ENCODE peak calls at places on chromosomes 16 and 17, in six cellular contexts. D is heart left ventricle; X is thoracic aorta; U is fibroblast of lung; C is CD8-positive, alpha-beta T cell; R is uterus. I is an unnamed sample. For H3K4me1 and H3K36me3, the result is how much of the 10 kb centered on the place peaks cover.

GRCh38 chr17:21094298-21094704 is 32.5 kb upstream of the DHRS7B start:
- DNase-seq in C (no peak), R (no peak), U (no peak), X (no peak), D (no peak), I (no peak)

GRCh38 chr16:52254753-52255152 is 292.2 kb downstream of the TOX3 start:
- DNase-seq in U (peak), D (no peak), R (no peak), C (no peak), X (no peak), I (no peak)

GRCh38 chr16:23316634-23317265 is 14.6 kb downstream of the SCNN1B start:
- DNase-seq in X (no peak), C (no peak), U (no peak), R (no peak), D (no peak), I (no peak)

GRCh38 chr17:40621019-40621418 is 26.6 kb downstream of the SMARCE1 start:
- DNase-seq in R (no peak), C (no peak), D (no peak), U (no peak), X (no peak), I (no peak)

GRCh38 chr16:84931107-84931494 is 80.2 kb downstream of the ZDHHC7 start:
- DNase-seq in X (no peak), U (no peak), C (no peak), D (no peak), R (no peak), I (no peak)

GRCh38 chr17:77834170-77835115 is 124.1 kb upstream of the TNRC6C start:
- DNase-seq in U (peak), C (peak), R (peak), X (peak), D (peak), I (peak)

GRCh38 chr16:56181401-56181800 is 9.9 kb upstream of the GNAO1 start:
- DNase-seq in D (no peak), C (no peak), X (no peak), U (no peak), R (no peak), I (no peak)

GRCh38 chr17:81870155-81870977 is 771 bp downstream of the ARHGDIA start:
- DNase-seq in D (peak), U (peak), R (peak), X (no peak), C (no peak), I (peak)

GRCh38 chr17:9971991-9972390 is 66.9 kb upstream of the RCVRN start:
- DNase-seq in C (no peak), R (peak), X (no peak), D (peak), U (peak), I (no peak)

GRCh38 chr16:29024280-29024679 is 39.4 kb downstream of the LAT start:
- DNase-seq in C (no peak), R (no peak), U (no peak), D (no peak), X (no peak), I (no peak)

GRCh38 chr16:3774156-3774767 is 56.9 kb upstream of the TRAP1 start:
- DNase-seq in X (no peak), D (peak), R (peak), C (no peak), U (peak), I (peak)

GRCh38 chr17:14299261-14300093 is 1.4 kb upstream of the HS3ST3B1 start:
- DNase-seq in R (no peak), U (peak), D (peak), C (no peak), X (no peak), I (no peak)
- H3K4me1 ChIP-seq in R (under half), U (under half), D (under half), C (under half), X (under half), I (under half)

GRCh38 chr17:66518677-66519076 is 216.3 kb downstream of the PRKCA start:
- DNase-seq in X (no peak), C (no peak), D (no peak), U (no peak), R (no peak), I (no peak)
- H3K36me3 ChIP-seq in X (under half), C (under half), D (under half), U (under half), R (under half), I (under half)

GRCh38 chr17:47741109-47741792 is 8.2 kb downstream of the TBX21 start:
- DNase-seq in D (no peak), R (no peak), C (no peak), U (no peak), X (no peak), I (no peak)

GRCh38 chr17:47739150-47739549 is 6.1 kb downstream of the TBX21 start:
- DNase-seq in R (no peak), D (no peak), X (no peak), U (no peak), C (no peak), I (no peak)

GRCh38 chr17:47735536-47736011 is 2.5 kb downstream of the TBX21 start:
- DNase-seq in U (no peak), R (no peak), D (no peak), C (no peak), X (no peak), I (no peak)

GRCh38 chr17:47736501-47737211 is 3.6 kb downstream of the TBX21 start:
- DNase-seq in D (no peak), C (no peak), U (no peak), R (no peak), X (no peak), I (peak)

GRCh38 chr17:47738178-47738577 is 5.1 kb downstream of the TBX21 start:
- DNase-seq in U (no peak), X (no peak), R (no peak), C (no peak), D (no peak), I (no peak)
- H3K4me1 ChIP-seq in U (under half), X (under half), R (under half), C (under half), D (under half), I (under half)

GRCh38 chr17:75503337-75503950 is 11.9 kb downstream of the CASKIN2 start:
- DNase-seq in R (no peak), C (no peak), D (no peak), U (no peak), X (no peak), I (no peak)
- H3K36me3 ChIP-seq in R (under half), C (under half), D (half or more), U (under half), X (under half), I (half or more)

DNA sequence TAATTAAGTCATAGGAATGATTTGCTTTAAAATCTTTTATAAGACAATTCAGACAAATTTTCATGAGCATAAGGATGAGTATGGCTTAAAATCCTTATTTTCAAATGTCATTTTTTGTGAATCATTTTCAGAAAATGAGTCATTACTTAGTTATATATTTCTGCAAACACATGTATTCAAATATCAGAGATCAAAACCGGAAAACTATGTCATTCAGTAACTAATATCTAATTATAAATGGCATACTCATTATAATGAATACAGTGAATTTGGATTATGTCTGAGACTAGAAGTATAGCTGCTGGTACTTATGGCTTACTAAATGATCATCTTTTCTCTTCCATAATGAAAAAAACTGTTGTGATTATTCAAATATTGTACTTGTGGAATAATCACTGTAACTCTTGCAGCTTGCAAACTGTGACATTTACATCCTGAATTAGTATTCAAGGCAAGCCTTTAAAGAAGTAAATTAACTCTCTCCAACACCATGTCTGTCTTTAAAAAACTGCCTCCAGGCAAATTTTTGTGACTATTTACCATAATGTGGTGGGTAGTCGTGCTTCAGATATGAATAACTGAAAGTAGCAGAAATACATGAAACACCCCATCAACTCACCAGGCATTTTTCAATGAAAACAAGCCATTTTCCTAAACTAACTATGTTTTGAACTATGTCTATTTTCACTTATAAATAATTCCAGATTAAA is 217.6 kb upstream of the PSMD7 start:
- DNase-seq in X (no peak), R (no peak), D (no peak), C (no peak), U (no peak), I (no peak)
- H3K4me1 ChIP-seq in X (under half), R (under half), D (under half), C (under half), U (under half), I (under half)

DNA sequence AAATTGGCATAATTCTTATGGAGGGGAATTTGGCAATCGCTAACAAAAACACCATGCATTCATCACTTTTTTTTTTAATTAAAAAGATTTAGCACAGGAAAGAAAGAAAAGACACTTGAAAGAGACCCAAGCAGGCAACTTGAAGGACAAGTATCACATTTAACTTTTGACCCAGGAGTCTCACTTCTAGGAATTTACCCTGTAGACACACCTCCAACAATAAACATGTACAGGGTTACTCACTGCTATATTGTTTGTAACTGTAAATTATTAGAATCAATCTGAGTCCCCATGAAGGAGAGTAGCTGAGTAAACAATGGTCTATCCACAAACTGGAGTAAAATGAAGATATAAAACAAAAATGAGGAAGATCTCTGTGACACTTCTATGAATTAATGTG is 10.1 kb downstream of the KIAA0753 start:
- DNase-seq in R (no peak), X (no peak), C (no peak), U (no peak), D (no peak), I (no peak)
- H3K36me3 ChIP-seq in R (under half), X (under half), C (under half), U (under half), D (half or more), I (under half)

GRCh38 chr17:2263183-2263954 is 40.2 kb downstream of the SMG6 start:
- DNase-seq in U (peak), C (no peak), X (no peak), D (no peak), R (peak), I (no peak)

GRCh38 chr17:2264023-2264860 is 39.3 kb downstream of the SMG6 start:
- DNase-seq in X (no peak), C (no peak), R (peak), D (no peak), U (peak), I (no peak)

GRCh38 chr17:2266865-2267228 is 36.7 kb downstream of the SMG6 start:
- DNase-seq in X (no peak), D (no peak), C (no peak), U (no peak), R (no peak), I (no peak)

GRCh38 chr17:2267354-2267753 is 36.2 kb downstream of the SMG6 start:
- DNase-seq in U (no peak), X (no peak), D (no peak), R (no peak), C (no peak), I (no peak)

DNA sequence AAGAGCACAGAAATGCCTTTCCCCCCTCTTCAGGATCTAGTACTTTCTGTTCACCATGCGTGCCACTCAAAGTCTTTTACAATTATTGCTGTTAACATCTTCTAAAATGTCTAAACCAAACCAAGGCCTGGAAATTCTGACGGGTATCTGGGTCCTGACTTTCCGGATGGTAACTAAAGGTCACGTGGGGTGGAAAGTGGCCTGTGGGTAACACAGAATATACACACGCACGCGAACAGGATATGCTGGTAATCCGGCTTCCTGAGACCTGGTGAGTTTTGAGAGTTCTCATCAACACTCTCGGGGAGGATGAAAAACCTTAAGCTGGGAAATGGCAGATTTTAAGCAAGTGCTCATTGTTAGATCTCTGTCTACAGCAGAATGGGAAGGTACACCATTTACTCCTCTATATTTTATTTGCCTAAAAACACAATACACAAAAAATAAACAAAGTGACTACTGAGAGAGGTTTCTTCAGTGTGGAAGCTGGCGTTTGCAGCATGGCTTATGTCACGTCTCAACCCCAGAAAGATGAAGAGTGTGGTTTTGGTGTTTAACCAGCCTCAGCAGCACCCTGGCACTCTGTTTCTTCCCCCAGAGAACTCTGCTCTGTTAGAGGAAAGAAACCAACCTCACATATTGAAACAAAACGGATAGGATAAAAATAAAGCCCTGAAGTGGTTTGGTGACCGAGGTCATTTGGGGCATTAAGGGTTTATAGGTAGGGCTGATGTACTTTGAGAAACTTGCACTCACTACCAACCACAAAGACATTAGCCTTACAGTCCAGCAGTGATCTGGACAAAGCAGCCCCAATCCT is 37.3 kb downstream of the SMG6 start:
- DNase-seq in R (no peak), C (peak), D (no peak), X (no peak), U (no peak), I (no peak)
- H3K4me1 ChIP-seq in R (under half), C (half or more), D (under half), X (under half), U (under half), I (under half)

GRCh38 chr17:15978606-15979005 is 20.9 kb downstream of the ZSWIM7 start:
- DNase-seq in C (no peak), U (no peak), D (no peak), R (no peak), X (no peak), I (no peak)

GRCh38 chr17:15977894-15978293 is 21.6 kb downstream of the ZSWIM7 start:
- DNase-seq in D (no peak), C (no peak), R (no peak), U (no peak), X (no peak), I (no peak)

GRCh38 chr17:15981208-15981607 is 18.3 kb downstream of the ZSWIM7 start:
- DNase-seq in U (no peak), R (no peak), C (no peak), X (no peak), D (no peak), I (no peak)

DNA sequence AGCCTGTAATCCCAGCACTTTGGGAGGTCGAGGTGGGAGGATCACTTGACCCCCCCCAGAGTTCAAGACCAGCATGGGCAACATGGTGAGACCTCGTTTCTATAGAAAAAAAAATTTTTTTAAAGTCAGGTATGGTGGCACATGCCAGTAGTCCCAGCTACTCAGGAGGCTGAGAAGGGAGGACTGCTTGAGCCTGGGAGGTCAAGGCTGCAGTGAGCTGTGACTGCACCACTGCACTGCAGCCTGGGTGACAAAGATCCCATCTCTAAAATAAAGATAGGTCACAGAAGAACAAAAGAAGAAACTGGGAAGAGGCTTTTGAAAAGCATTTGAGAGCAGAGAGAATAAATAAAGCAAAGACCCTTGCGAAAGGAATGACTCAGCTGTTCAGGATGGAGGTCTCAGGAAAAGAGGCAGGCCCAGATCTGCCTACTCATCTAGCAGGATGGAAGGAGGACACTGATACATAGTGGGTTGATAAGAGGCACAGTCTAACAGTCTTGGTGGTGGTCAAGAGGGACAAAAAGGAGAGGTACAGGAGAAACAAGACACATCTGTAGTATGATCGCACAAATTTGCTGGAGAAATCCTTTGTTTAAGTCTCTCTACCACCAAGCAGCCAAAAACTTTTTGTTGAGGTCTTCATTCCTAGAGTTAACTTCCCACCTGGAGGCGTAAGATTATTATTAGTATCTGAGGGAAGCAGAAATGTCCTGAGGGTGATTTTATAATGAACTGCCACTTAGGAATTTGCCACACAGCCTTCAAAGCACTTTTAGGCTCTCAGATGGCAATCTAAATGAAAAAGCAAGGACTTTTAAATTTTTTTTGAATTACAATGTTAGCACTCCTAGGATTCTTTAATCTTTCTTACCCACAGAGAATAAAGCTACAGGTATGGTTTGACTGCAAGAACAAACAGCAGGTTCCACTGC is 17.6 kb downstream of the ZSWIM7 start:
- DNase-seq in D (no peak), R (no peak), X (no peak), U (peak), C (no peak), I (no peak)
- H3K36me3 ChIP-seq in D (half or more), R (under half), X (under half), U (under half), C (under half), I (under half)

DNA sequence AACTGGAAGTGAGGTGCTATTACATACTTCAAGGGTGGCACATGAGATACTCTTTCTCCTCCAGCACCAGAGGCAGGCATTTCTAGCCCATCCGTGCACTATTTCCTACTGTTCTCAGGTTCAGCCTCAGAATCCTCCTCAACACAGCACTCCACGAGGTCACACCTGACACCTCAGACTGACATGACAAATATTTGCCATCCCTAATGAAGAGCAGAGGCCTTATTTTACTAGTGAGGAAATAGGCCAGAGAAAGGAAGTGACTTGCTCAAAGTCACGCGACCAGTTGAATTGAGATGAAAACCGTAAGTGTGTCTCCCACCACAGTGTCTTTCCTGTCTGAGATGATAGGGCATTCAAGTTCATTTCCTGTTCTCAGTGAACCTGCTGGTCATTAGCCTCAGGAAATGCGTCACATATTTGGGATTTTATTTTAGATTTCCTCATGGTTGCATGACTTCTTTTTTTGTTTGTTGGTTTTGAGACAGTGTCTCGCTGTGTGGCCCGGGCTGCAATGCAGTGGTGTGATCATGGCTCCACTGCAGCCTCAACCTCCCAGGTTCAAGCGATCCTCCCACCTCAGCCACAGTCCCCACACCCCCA is 23.5 kb downstream of the SEZ6 start:
- DNase-seq in U (peak), R (peak), C (peak), X (no peak), D (no peak), I (peak)
- H3K4me1 ChIP-seq in U (under half), R (under half), C (under half), X (under half), D (under half), I (under half)

I was measured in adrenal gland.